ENCODE peak calls at places on chromosomes 16 and 17, in six cellular contexts. U, P, D, A, L and J are unnamed samples.

GRCh38 chr17:3879591-3880417 is 13.0 kb downstream of the CAMKK1 start:
- DNase-seq in D (no peak), A (no peak), P (no peak), L (no peak), U (no peak), J (no peak)

GRCh38 chr17:75814900-75815373 is 29.3 kb downstream of the UNC13D start:
- DNase-seq in D (peak; percentile 32), P (peak; percentile 51), U (no peak), A (peak; percentile 79), L (no peak), J (no peak)

GRCh38 chr17:18185832-18186231 is 2.2 kb downstream of the ALKBH5 start:
- DNase-seq in D (no peak), A (peak; percentile 43), L (no peak), P (no peak), U (no peak), J (peak; percentile 5)

GRCh38 chr16:1169285-1170075 is 16.6 kb downstream of the CACNA1H start:
- DNase-seq in P (no peak), D (no peak), U (no peak), A (no peak), L (no peak), J (no peak)

GRCh38 chr17:75757086-75757681 is 7.8 kb downstream of the GALK1 start:
- DNase-seq in A (no peak), D (no peak), P (no peak), U (no peak), L (no peak), J (no peak)

GRCh38 chr16:54431041-54431996 is 144.7 kb upstream of the IRX3 start:
- DNase-seq in A (no peak), U (no peak), D (peak; percentile 28), L (no peak), P (no peak), J (no peak)

GRCh38 chr17:17816240-17816814 is 20.5 kb downstream of the SREBF1 start:
- DNase-seq in D (no peak), L (no peak), U (no peak), P (no peak), A (no peak), J (no peak)

GRCh38 chr17:12659500-12659899 is 6.2 kb upstream of the MYOCD start:
- DNase-seq in L (no peak), A (peak; percentile 90), U (no peak), D (no peak), P (peak; percentile 69), J (no peak)

GRCh38 chr16:12618515-12618914 is 185.2 kb downstream of the CPPED1 start:
- DNase-seq in P (no peak), L (no peak), D (no peak), A (no peak), U (no peak), J (no peak)

GRCh38 chr17:41024702-41025101 is 2.3 kb downstream of the KRTAP1-5 start:
- DNase-seq in A (peak; percentile 14), P (peak; percentile 48), U (no peak), D (peak; percentile 24), L (no peak), J (no peak)

GRCh38 chr16:51982715-51983680 is 563.9 kb downstream of the TOX3 start:
- DNase-seq in P (peak; percentile 26), U (no peak), A (peak; percentile 78), D (peak; percentile 39), L (peak; percentile 36), J (peak; percentile 56)

GRCh38 chr16:12721841-12722467 is 81.7 kb downstream of the CPPED1 start:
- DNase-seq in L (no peak), D (no peak), P (peak; percentile 8), U (no peak), A (no peak), J (no peak)

GRCh38 chr16:81708459-81709368 is 70.4 kb upstream of the PLCG2 start:
- DNase-seq in A (no peak), U (no peak), P (no peak), L (peak; percentile 49), D (no peak), J (no peak)

GRCh38 chr17:57135748-57136342 is 50.8 kb downstream of the AKAP1 start:
- DNase-seq in D (no peak), L (peak; percentile 63), U (peak; percentile 51), A (no peak), P (no peak), J (peak; percentile 37)

GRCh38 chr16:23482778-23483177 is 27.5 kb downstream of the GGA2 start:
- DNase-seq in P (no peak), U (no peak), L (no peak), A (no peak), D (no peak), J (no peak)

GRCh38 chr17:82752371-82753200 is 721 bp downstream of the TBCD start:
- DNase-seq in A (no peak), U (no peak), L (no peak), D (no peak), P (no peak), J (peak; percentile 20)

GRCh38 chr17:61986898-61987297 is 59.1 kb upstream of the INTS2 start:
- DNase-seq in L (no peak), A (no peak), U (no peak), P (no peak), D (no peak), J (no peak)

GRCh38 chr17:78723001-78723796 is 58.9 kb downstream of the CYTH1 start:
- DNase-seq in P (no peak), U (no peak), D (no peak), L (peak; percentile 90), A (peak; percentile 45), J (no peak)

GRCh38 chr16:17348042-17348783 is 122.5 kb downstream of the XYLT1 start:
- DNase-seq in D (no peak), L (no peak), U (no peak), P (no peak), A (no peak), J (no peak)

GRCh38 chr16:20899503-20900298 is 457 bp downstream of the DCUN1D3 start:
- DNase-seq in U (no peak), D (no peak), P (no peak), L (no peak), A (no peak), J (peak; percentile 58)

GRCh38 chr16:15556130-15556529 is 86.8 kb downstream of the MARF1 start:
- DNase-seq in D (no peak), U (no peak), A (no peak), P (no peak), L (no peak), J (no peak)

GRCh38 chr17:31392856-31393748 is 1.6 kb downstream of the RAB11FIP4 start:
- DNase-seq in A (no peak), D (no peak), L (no peak), P (no peak), U (no peak), J (no peak)

GRCh38 chr17:34769049-34769448 is 189.7 kb downstream of the TMEM132E start:
- DNase-seq in D (no peak), U (no peak), P (no peak), L (no peak), A (no peak), J (no peak)

GRCh38 chr17:50604470-50604869 is 30.2 kb upstream of the ABCC3 start:
- DNase-seq in U (no peak), D (no peak), L (peak; percentile 24), A (peak; percentile 28), P (peak; percentile 45), J (no peak)

GRCh38 chr17:10059684-10060211 is 138.7 kb downstream of the GAS7 start:
- DNase-seq in U (no peak), L (no peak), P (no peak), D (no peak), A (peak; percentile 15), J (no peak)

GRCh38 chr17:59853168-59853918 is 39.4 kb downstream of the TUBD1 start:
- DNase-seq in D (no peak), U (no peak), L (no peak), A (peak; percentile 100), P (peak; percentile 82), J (no peak)

GRCh38 chr16:31693733-31694132 is 166.0 kb downstream of the AHSP start:
- DNase-seq in P (no peak), A (no peak), D (no peak), U (no peak), L (no peak), J (no peak)

GRCh38 chr17:57876023-57876865 is 26.4 kb upstream of the MRPS23 start:
- DNase-seq in D (no peak), U (no peak), A (peak; percentile 40), P (no peak), L (no peak), J (no peak)

GRCh38 chr17:67477687-67478086 is 100.6 kb downstream of the PITPNC1 start:
- DNase-seq in U (no peak), A (peak; percentile 80), L (no peak), D (no peak), P (no peak), J (no peak)

GRCh38 chr17:76682306-76682705 is 28.5 kb downstream of the MXRA7 start:
- DNase-seq in U (no peak), D (no peak), P (peak; percentile 51), L (no peak), A (no peak), J (no peak)

GRCh38 chr17:74682028-74682427 is 30.7 kb downstream of the CD300LF start:
- DNase-seq in L (no peak), P (no peak), A (no peak), D (no peak), U (no peak), J (no peak)

GRCh38 chr17:22703786-22704441 is 1011.6 kb downstream of the KCNJ18 start:
- DNase-seq in U (no peak), D (no peak), P (no peak), L (no peak), A (no peak), J (peak; percentile 32)

GRCh38 chr17:80742091-80742490 is 197.5 kb downstream of the RPTOR start:
- DNase-seq in U (no peak), P (no peak), L (no peak), A (no peak), D (no peak), J (no peak)

GRCh38 chr17:42679492-42680330 is 1.9 kb downstream of the CCR10 start:
- DNase-seq in D (no peak), P (no peak), L (peak; percentile 68), A (peak; percentile 75), U (no peak), J (peak; percentile 85)

GRCh38 chr17:55157165-55157564 is 107.6 kb upstream of the HLF start:
- DNase-seq in P (no peak), L (no peak), U (no peak), D (no peak), A (peak; percentile 53), J (no peak)

GRCh38 chr16:22670551-22670970 is 143.4 kb upstream of the HS3ST2 start:
- DNase-seq in L (no peak), D (no peak), P (no peak), A (no peak), U (no peak), J (peak; percentile 44)